ENCODE peak calls at places on chromosome 3, in four cellular contexts. D is IMR-90, C is H9, I is H1. E is an unnamed sample.

GRCh38 chr3:49670940-49671290 is 3.2 kb upstream of the APEH start:
- DNase-seq in C (no peak), I (no peak), D (no peak), E (no peak)

GRCh38 chr3:30720586-30721313 is 114.3 kb downstream of the TGFBR2 start:
- DNase-seq in D (peak), I (no peak), C (no peak), E (peak)

GRCh38 chr3:124885466-124886167 is 1.5 kb downstream of the ITGB5 start:
- DNase-seq in I (no peak), C (peak), D (no peak), E (peak)

GRCh38 chr3:17238029-17238428 is 353.3 kb downstream of the PLCL2 start:
- DNase-seq in C (no peak), I (no peak), D (peak), E (peak)

GRCh38 chr3:30628188-30628930 is 22.0 kb downstream of the TGFBR2 start:
- DNase-seq in C (no peak), D (no peak), I (no peak), E (peak)

GRCh38 chr3:77256584-77257488 is 216.9 kb downstream of the ROBO2 start:
- DNase-seq in C (no peak), D (no peak), I (no peak), E (no peak)

GRCh38 chr3:23712656-23713559 is 92.8 kb upstream of the UBE2E1 start:
- DNase-seq in C (peak), D (peak), I (peak), E (peak)

GRCh38 chr3:186413615-186414415 is 51.8 kb upstream of the DGKG start:
- DNase-seq in I (peak), C (peak), D (no peak), E (peak)

GRCh38 chr3:45321607-45322391 is 66.6 kb upstream of the LARS2 start:
- DNase-seq in C (no peak), I (no peak), D (no peak), E (peak)

GRCh38 chr3:137988152-137988551 is 21.8 kb upstream of the CLDN18 start:
- DNase-seq in I (no peak), C (no peak), D (no peak), E (no peak)

GRCh38 chr3:14410501-14411165 is 8.2 kb downstream of the SLC6A6 start:
- DNase-seq in D (peak), C (no peak), I (no peak), E (peak)

GRCh38 chr3:78872195-78872594 is 895.6 kb downstream of the ROBO1 start:
- DNase-seq in D (no peak), I (no peak), C (no peak), E (peak)

GRCh38 chr3:98655666-98656065 is 62.3 kb upstream of the CPOX start:
- DNase-seq in I (no peak), C (no peak), D (peak), E (no peak)

GRCh38 chr3:155744091-155744625 is 713 bp downstream of the PLCH1 start:
- DNase-seq in D (peak), C (peak), I (peak), E (peak)

GRCh38 chr3:159634414-159634813 is 354.2 kb upstream of the IL12A start:
- DNase-seq in D (peak), I (no peak), C (no peak), E (no peak)

GRCh38 chr3:55622116-55622515 is 135.0 kb upstream of the WNT5A start:
- DNase-seq in I (no peak), D (peak), C (no peak), E (no peak)

GRCh38 chr3:42094128-42094527 is 3.0 kb downstream of the TRAK1 start:
- DNase-seq in D (no peak), C (no peak), I (no peak), E (no peak)

GRCh38 chr3:111717601-111718000 is 122.5 kb upstream of the ZBED2 start:
- DNase-seq in I (peak), C (peak), D (peak), E (peak)

GRCh38 chr3:114550155-114550554 is 256.3 kb downstream of the TIGIT start:
- DNase-seq in D (peak), I (no peak), C (no peak), E (no peak)

GRCh38 chr3:19254784-19255338 is 106.6 kb downstream of the KCNH8 start:
- DNase-seq in I (no peak), C (no peak), D (no peak), E (no peak)

GRCh38 chr3:129435367-129435766 is 4.4 kb downstream of the MBD4 start:
- DNase-seq in I (no peak), C (no peak), D (no peak), E (no peak)

GRCh38 chr3:188491276-188491687 is 337.3 kb downstream of the LPP start:
- DNase-seq in D (peak), I (no peak), C (no peak), E (no peak)

GRCh38 chr3:66796343-66796742 is 201.8 kb upstream of the KBTBD8 start:
- DNase-seq in I (no peak), C (no peak), D (no peak), E (no peak)

GRCh38 chr3:66795365-66795764 is 202.7 kb upstream of the KBTBD8 start:
- DNase-seq in I (no peak), D (peak), C (no peak), E (no peak)

GRCh38 chr3:66800941-66801545 is 197.1 kb upstream of the KBTBD8 start:
- DNase-seq in C (no peak), I (no peak), D (peak), E (no peak)

GRCh38 chr3:66803206-66803605 is 194.9 kb upstream of the KBTBD8 start:
- DNase-seq in D (no peak), I (no peak), C (peak), E (peak)

DNA sequence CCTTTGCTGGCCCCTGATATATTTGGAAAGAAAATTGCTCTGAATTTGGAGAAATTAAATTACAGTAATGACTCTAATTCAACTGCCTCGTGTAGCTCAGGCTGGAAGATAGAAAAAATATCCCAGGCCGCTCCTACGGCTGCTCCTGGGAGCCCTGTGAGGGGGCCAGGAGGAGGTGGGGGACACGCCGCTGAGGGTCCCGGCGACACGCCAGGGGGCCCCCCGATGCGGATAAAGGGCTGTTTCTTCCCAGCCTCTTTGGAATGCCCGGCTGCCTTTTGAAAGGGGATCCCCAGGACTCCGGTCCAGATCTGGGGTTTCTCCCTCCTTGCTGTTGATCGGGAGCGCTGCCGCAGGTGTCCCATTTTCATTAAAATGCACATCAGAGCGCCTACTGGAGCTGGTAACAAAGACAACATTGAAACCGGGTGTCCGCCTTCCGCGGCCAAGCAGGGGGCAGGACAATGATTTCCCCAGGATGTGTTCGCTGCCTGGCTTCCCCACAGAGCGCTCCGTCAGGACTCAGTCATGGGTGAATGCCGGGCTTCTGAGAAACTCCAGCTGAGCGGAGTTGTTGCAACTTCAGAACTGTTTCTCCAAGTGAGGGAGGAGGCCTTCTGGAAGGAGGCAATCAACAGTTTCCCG is 200.1 kb upstream of the KBTBD8 start:
- DNase-seq in D (peak), I (peak), C (peak), E (peak)
- H4K5ac ChIP-seq in D (peak), I (no peak), C (no peak), E (no peak)

DNA sequence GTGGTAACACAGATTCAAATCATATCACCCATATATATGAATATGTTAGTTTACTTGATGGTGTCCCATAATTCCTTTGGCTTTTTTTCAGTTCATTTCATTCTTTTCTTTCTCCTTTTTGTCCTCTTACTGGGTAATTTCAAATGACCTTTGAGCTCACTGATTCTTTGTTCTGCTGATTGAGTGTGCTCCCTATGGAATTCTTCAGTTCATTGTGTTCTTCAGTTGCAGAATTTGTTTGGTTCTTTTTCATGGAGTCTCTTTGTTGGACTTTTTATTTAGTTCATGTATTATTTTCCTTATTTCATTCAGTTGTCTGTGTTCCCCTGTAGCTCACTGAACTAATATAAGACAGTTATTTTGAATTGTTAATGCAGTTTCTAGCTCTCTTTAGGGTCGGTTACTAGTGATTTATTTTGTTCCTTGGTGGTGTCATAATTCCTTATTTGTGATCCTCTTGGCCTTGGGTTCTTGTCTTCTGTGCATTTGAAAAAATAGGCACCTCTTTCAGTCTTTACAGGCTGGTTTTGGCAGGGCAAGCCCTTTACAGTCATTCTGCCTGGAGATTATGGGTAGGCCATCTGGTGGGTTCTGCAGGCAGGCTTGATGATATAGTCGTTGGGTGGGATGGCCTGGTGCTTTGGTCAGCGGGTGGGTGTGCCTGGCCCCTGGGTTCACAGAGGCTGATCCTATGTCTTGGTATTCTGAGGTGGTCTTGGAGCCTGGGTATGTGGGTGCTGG is 63.0 kb downstream of the DOCK3 start:
- DNase-seq in I (no peak), D (no peak), C (no peak), E (no peak)
- H4K5ac ChIP-seq in I (peak), D (no peak), C (no peak), E (no peak)

GRCh38 chr3:12275974-12276373 is 12.9 kb upstream of the PPARG start:
- DNase-seq in D (no peak), C (no peak), I (no peak), E (no peak)
- H4K5ac ChIP-seq in D (no peak), C (no peak), I (no peak), E (no peak)

GRCh38 chr3:128091586-128091985 is 32.0 kb downstream of the RUVBL1 start:
- DNase-seq in I (no peak), D (peak), C (no peak), E (no peak)
- H4K5ac ChIP-seq in I (no peak), D (no peak), C (no peak), E (no peak)

DNA sequence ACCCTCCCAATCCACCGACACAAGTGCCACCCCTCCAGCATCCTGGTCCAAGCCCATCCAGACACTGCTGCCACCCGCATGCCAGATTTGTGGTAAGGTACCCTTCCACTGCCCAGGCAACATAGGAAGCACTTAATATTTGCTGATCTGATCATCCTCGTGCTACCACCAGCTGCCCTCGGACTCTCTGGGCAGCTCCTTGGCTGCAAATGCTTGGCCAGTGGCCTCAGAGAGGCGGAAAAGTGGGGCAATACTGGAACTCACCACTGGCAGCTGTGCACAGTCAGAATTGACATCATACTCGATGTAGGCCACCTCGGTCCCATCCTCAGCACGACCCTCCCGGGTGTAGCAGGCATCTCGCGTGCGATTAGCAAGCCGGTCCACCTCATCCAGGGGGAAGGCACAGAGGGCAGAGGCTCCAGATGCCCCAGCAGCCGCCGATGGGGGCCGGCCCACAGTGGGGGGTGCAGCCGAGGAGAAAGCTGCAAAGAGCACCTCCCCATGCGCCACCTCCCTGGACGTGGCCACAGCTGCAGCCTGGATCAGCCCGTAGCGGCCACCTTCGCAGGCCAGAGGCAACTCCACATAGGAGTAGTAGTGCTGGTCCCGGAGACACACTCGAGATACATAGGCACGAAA is 6.5 kb downstream of the PLXNB1 start:
- DNase-seq in D (no peak), I (no peak), C (no peak), E (no peak)
- H4K5ac ChIP-seq in D (no peak), I (no peak), C (no peak), E (no peak)

GRCh38 chr3:69880069-69880640 is 119.4 kb upstream of the SAMMSON start:
- DNase-seq in C (no peak), D (no peak), I (no peak), E (no peak)
- H4K5ac ChIP-seq in C (no peak), D (no peak), I (no peak), E (no peak)

GRCh38 chr3:62451211-62451892 is 78.0 kb upstream of the FEZF2 start:
- DNase-seq in D (no peak), I (no peak), C (no peak), E (no peak)
- H4K5ac ChIP-seq in D (no peak), I (no peak), C (no peak), E (no peak)

DNA sequence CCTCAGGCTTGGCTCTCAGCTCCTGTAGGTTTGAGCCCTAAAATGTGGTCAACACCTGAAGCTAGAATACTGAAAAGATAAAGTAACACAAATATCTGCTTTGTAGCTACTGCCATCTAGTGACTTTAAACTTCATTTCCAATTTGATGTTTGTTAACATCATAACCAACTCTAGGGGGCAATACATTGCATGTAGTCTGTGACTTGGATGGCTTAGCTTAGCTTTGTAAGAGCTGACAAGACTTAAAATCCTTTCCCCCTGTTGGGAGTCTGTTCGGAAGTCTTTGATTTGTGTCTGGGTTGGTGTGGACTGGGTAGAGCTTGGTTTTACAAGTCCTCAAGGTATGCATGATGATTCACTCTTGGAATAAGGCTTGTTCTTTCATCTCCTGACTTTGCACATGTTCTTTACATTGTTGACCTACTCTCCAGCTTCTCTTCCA is 51.7 kb downstream of the SCN11A start:
- DNase-seq in D (peak), C (peak), I (no peak), E (peak)
- H4K5ac ChIP-seq in D (no peak), C (no peak), I (no peak), E (no peak)

DNA sequence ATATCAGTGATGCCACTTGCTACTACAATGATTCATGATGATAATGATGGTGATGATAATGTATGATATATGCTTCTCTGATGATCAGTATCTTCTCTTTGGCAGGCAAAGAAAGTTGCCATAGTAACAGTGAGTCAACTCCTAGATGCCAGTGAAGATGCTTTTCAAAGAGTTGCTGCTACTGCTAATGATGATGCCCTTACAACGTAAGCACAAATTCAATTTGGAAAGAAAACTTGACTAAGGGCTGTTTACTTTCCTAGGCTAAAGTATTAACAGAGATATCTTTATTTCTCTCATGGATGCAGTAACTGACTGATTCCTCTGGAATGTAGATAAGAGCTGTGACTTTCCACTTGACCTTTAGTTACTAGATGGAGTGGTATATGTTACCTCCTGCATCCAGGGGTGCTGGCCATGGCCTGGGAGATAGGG is 27.8 kb downstream of the ADGRG7 start:
- DNase-seq in I (no peak), D (peak), C (no peak), E (peak)
- H4K5ac ChIP-seq in I (no peak), D (no peak), C (no peak), E (no peak)